ENCODE peak calls at places on chromosomes 11 and 22, in ten cellular contexts. One of them, this sample, is unnamed.

GRCh38 chr11:72812968-72813739 is 1.1 kb upstream of the ATG16L2 start:
- DNase-seq in posterior cingulate gyrus: peak
- DNase-seq in kidney tubule cell: peak
- DNase-seq in fibroblast of the aortic adventitia: peak
- DNase-seq in PC-9: peak
- DNase-seq in glomerular endothelial cell: no peak
- DNase-seq in activated CD8-positive, alpha-beta memory T cell treated with anti-CD3 and anti-CD28 coated beads for 48 hours: peak
- DNase-seq in LoVo: peak
- DNase-seq in activated gamma-delta T cell treated with anti-CD3 and anti-CD28 coated beads, Interleukin-2, amount 50 U/mL, for 16 hours: peak
- DNase-seq in activated CD4-positive, alpha-beta T cell treated with anti-CD3 and anti-CD28 coated beads for 24 hours: peak
- DNase-seq in this sample: peak

GRCh38 chr11:66861051-66861773 is 4.3 kb downstream of the LRFN4 start:
- DNase-seq in kidney tubule cell: no peak
- DNase-seq in LoVo: no peak
- DNase-seq in fibroblast of the aortic adventitia: no peak
- DNase-seq in posterior cingulate gyrus: no peak
- DNase-seq in glomerular endothelial cell: no peak
- DNase-seq in activated gamma-delta T cell treated with anti-CD3 and anti-CD28 coated beads, Interleukin-2, amount 50 U/mL, for 16 hours: no peak
- DNase-seq in activated CD8-positive, alpha-beta memory T cell treated with anti-CD3 and anti-CD28 coated beads for 48 hours: no peak
- DNase-seq in PC-9: no peak
- DNase-seq in activated CD4-positive, alpha-beta T cell treated with anti-CD3 and anti-CD28 coated beads for 24 hours: no peak
- DNase-seq in this sample: no peak

GRCh38 chr22:42397332-42398246 is 34.6 kb downstream of the NFAM1 start:
- DNase-seq in posterior cingulate gyrus: no peak
- DNase-seq in glomerular endothelial cell: peak
- DNase-seq in kidney tubule cell: no peak
- DNase-seq in PC-9: no peak
- DNase-seq in activated CD4-positive, alpha-beta T cell treated with anti-CD3 and anti-CD28 coated beads for 24 hours: no peak
- DNase-seq in fibroblast of the aortic adventitia: no peak
- DNase-seq in LoVo: no peak
- DNase-seq in activated gamma-delta T cell treated with anti-CD3 and anti-CD28 coated beads, Interleukin-2, amount 50 U/mL, for 16 hours: no peak
- DNase-seq in activated CD8-positive, alpha-beta memory T cell treated with anti-CD3 and anti-CD28 coated beads for 48 hours: no peak
- DNase-seq in this sample: no peak

GRCh38 chr11:60972182-60973030 is 926 bp downstream of the CD6 start:
- DNase-seq in activated CD8-positive, alpha-beta memory T cell treated with anti-CD3 and anti-CD28 coated beads for 48 hours: no peak
- DNase-seq in glomerular endothelial cell: no peak
- DNase-seq in fibroblast of the aortic adventitia: no peak
- DNase-seq in LoVo: no peak
- DNase-seq in kidney tubule cell: no peak
- DNase-seq in activated CD4-positive, alpha-beta T cell treated with anti-CD3 and anti-CD28 coated beads for 24 hours: no peak
- DNase-seq in PC-9: no peak
- DNase-seq in posterior cingulate gyrus: no peak
- DNase-seq in activated gamma-delta T cell treated with anti-CD3 and anti-CD28 coated beads, Interleukin-2, amount 50 U/mL, for 16 hours: no peak
- DNase-seq in this sample: no peak

GRCh38 chr11:19935507-19935906 is 222.9 kb downstream of the NAV2 start:
- DNase-seq in activated gamma-delta T cell treated with anti-CD3 and anti-CD28 coated beads, Interleukin-2, amount 50 U/mL, for 16 hours: no peak
- DNase-seq in glomerular endothelial cell: no peak
- DNase-seq in kidney tubule cell: peak
- DNase-seq in PC-9: peak
- DNase-seq in activated CD8-positive, alpha-beta memory T cell treated with anti-CD3 and anti-CD28 coated beads for 48 hours: no peak
- DNase-seq in posterior cingulate gyrus: no peak
- DNase-seq in LoVo: peak
- DNase-seq in activated CD4-positive, alpha-beta T cell treated with anti-CD3 and anti-CD28 coated beads for 24 hours: no peak
- DNase-seq in fibroblast of the aortic adventitia: peak
- DNase-seq in this sample: peak

GRCh38 chr11:75813126-75813525 is 1.9 kb upstream of the UVRAG start:
- DNase-seq in PC-9: no peak
- DNase-seq in activated gamma-delta T cell treated with anti-CD3 and anti-CD28 coated beads, Interleukin-2, amount 50 U/mL, for 16 hours: no peak
- DNase-seq in posterior cingulate gyrus: no peak
- DNase-seq in glomerular endothelial cell: no peak
- DNase-seq in LoVo: no peak
- DNase-seq in activated CD4-positive, alpha-beta T cell treated with anti-CD3 and anti-CD28 coated beads for 24 hours: no peak
- DNase-seq in kidney tubule cell: peak
- DNase-seq in activated CD8-positive, alpha-beta memory T cell treated with anti-CD3 and anti-CD28 coated beads for 48 hours: no peak
- DNase-seq in fibroblast of the aortic adventitia: no peak
- DNase-seq in this sample: no peak

GRCh38 chr11:12684354-12684753 is 10.1 kb downstream of the TEAD1 start:
- DNase-seq in activated CD4-positive, alpha-beta T cell treated with anti-CD3 and anti-CD28 coated beads for 24 hours: no peak
- DNase-seq in LoVo: no peak
- DNase-seq in activated gamma-delta T cell treated with anti-CD3 and anti-CD28 coated beads, Interleukin-2, amount 50 U/mL, for 16 hours: no peak
- DNase-seq in PC-9: no peak
- DNase-seq in glomerular endothelial cell: no peak
- DNase-seq in posterior cingulate gyrus: no peak
- DNase-seq in activated CD8-positive, alpha-beta memory T cell treated with anti-CD3 and anti-CD28 coated beads for 48 hours: no peak
- DNase-seq in fibroblast of the aortic adventitia: no peak
- DNase-seq in kidney tubule cell: no peak
- DNase-seq in this sample: no peak

GRCh38 chr22:25448435-25449051 is 115.9 kb upstream of the GRK3 start:
- DNase-seq in activated gamma-delta T cell treated with anti-CD3 and anti-CD28 coated beads, Interleukin-2, amount 50 U/mL, for 16 hours: no peak
- DNase-seq in PC-9: no peak
- DNase-seq in LoVo: no peak
- DNase-seq in fibroblast of the aortic adventitia: peak
- DNase-seq in posterior cingulate gyrus: no peak
- DNase-seq in glomerular endothelial cell: no peak
- DNase-seq in activated CD8-positive, alpha-beta memory T cell treated with anti-CD3 and anti-CD28 coated beads for 48 hours: no peak
- DNase-seq in kidney tubule cell: no peak
- DNase-seq in activated CD4-positive, alpha-beta T cell treated with anti-CD3 and anti-CD28 coated beads for 24 hours: no peak
- DNase-seq in this sample: peak

GRCh38 chr11:36672815-36673450 is 74.9 kb upstream of the RAG2 start:
- DNase-seq in LoVo: peak
- DNase-seq in PC-9: no peak
- DNase-seq in glomerular endothelial cell: no peak
- DNase-seq in activated gamma-delta T cell treated with anti-CD3 and anti-CD28 coated beads, Interleukin-2, amount 50 U/mL, for 16 hours: no peak
- DNase-seq in activated CD8-positive, alpha-beta memory T cell treated with anti-CD3 and anti-CD28 coated beads for 48 hours: no peak
- DNase-seq in kidney tubule cell: peak
- DNase-seq in fibroblast of the aortic adventitia: peak
- DNase-seq in activated CD4-positive, alpha-beta T cell treated with anti-CD3 and anti-CD28 coated beads for 24 hours: no peak
- DNase-seq in posterior cingulate gyrus: no peak
- DNase-seq in this sample: peak

GRCh38 chr22:24728790-24729637 is 45.5 kb downstream of the PIWIL3 start:
- DNase-seq in kidney tubule cell: no peak
- DNase-seq in glomerular endothelial cell: no peak
- DNase-seq in PC-9: no peak
- DNase-seq in fibroblast of the aortic adventitia: peak
- DNase-seq in LoVo: no peak
- DNase-seq in posterior cingulate gyrus: peak
- DNase-seq in activated gamma-delta T cell treated with anti-CD3 and anti-CD28 coated beads, Interleukin-2, amount 50 U/mL, for 16 hours: no peak
- DNase-seq in activated CD8-positive, alpha-beta memory T cell treated with anti-CD3 and anti-CD28 coated beads for 48 hours: no peak
- DNase-seq in activated CD4-positive, alpha-beta T cell treated with anti-CD3 and anti-CD28 coated beads for 24 hours: no peak
- DNase-seq in this sample: peak

GRCh38 chr22:47044722-47045545 is 282.5 kb downstream of the TBC1D22A start:
- DNase-seq in kidney tubule cell: peak
- DNase-seq in PC-9: no peak
- DNase-seq in activated CD8-positive, alpha-beta memory T cell treated with anti-CD3 and anti-CD28 coated beads for 48 hours: no peak
- DNase-seq in activated CD4-positive, alpha-beta T cell treated with anti-CD3 and anti-CD28 coated beads for 24 hours: no peak
- DNase-seq in posterior cingulate gyrus: no peak
- DNase-seq in glomerular endothelial cell: no peak
- DNase-seq in activated gamma-delta T cell treated with anti-CD3 and anti-CD28 coated beads, Interleukin-2, amount 50 U/mL, for 16 hours: no peak
- DNase-seq in fibroblast of the aortic adventitia: no peak
- DNase-seq in LoVo: no peak
- DNase-seq in this sample: no peak

GRCh38 chr11:104522650-104523049 is 358.7 kb upstream of the PDGFD start:
- DNase-seq in activated CD8-positive, alpha-beta memory T cell treated with anti-CD3 and anti-CD28 coated beads for 48 hours: no peak
- DNase-seq in fibroblast of the aortic adventitia: peak
- DNase-seq in LoVo: no peak
- DNase-seq in activated gamma-delta T cell treated with anti-CD3 and anti-CD28 coated beads, Interleukin-2, amount 50 U/mL, for 16 hours: no peak
- DNase-seq in posterior cingulate gyrus: no peak
- DNase-seq in activated CD4-positive, alpha-beta T cell treated with anti-CD3 and anti-CD28 coated beads for 24 hours: no peak
- DNase-seq in glomerular endothelial cell: no peak
- DNase-seq in PC-9: no peak
- DNase-seq in kidney tubule cell: no peak
- DNase-seq in this sample: peak

GRCh38 chr11:119100960-119101349 is 698 bp downstream of the DPAGT1 start:
- DNase-seq in activated gamma-delta T cell treated with anti-CD3 and anti-CD28 coated beads, Interleukin-2, amount 50 U/mL, for 16 hours: no peak
- DNase-seq in activated CD8-positive, alpha-beta memory T cell treated with anti-CD3 and anti-CD28 coated beads for 48 hours: no peak
- DNase-seq in PC-9: no peak
- DNase-seq in kidney tubule cell: no peak
- DNase-seq in activated CD4-positive, alpha-beta T cell treated with anti-CD3 and anti-CD28 coated beads for 24 hours: no peak
- DNase-seq in fibroblast of the aortic adventitia: no peak
- DNase-seq in posterior cingulate gyrus: no peak
- DNase-seq in LoVo: no peak
- DNase-seq in glomerular endothelial cell: no peak
- DNase-seq in this sample: no peak

GRCh38 chr11:46309669-46310288 is 32.3 kb downstream of the CREB3L1 start:
- DNase-seq in activated CD8-positive, alpha-beta memory T cell treated with anti-CD3 and anti-CD28 coated beads for 48 hours: no peak
- DNase-seq in fibroblast of the aortic adventitia: no peak
- DNase-seq in activated gamma-delta T cell treated with anti-CD3 and anti-CD28 coated beads, Interleukin-2, amount 50 U/mL, for 16 hours: no peak
- DNase-seq in kidney tubule cell: peak
- DNase-seq in posterior cingulate gyrus: no peak
- DNase-seq in activated CD4-positive, alpha-beta T cell treated with anti-CD3 and anti-CD28 coated beads for 24 hours: no peak
- DNase-seq in glomerular endothelial cell: no peak
- DNase-seq in LoVo: peak
- DNase-seq in PC-9: peak
- DNase-seq in this sample: no peak

GRCh38 chr22:48698618-48699017 is 1129.1 kb downstream of the BRD1 start:
- DNase-seq in kidney tubule cell: no peak
- DNase-seq in activated CD4-positive, alpha-beta T cell treated with anti-CD3 and anti-CD28 coated beads for 24 hours: no peak
- DNase-seq in posterior cingulate gyrus: no peak
- DNase-seq in glomerular endothelial cell: no peak
- DNase-seq in activated gamma-delta T cell treated with anti-CD3 and anti-CD28 coated beads, Interleukin-2, amount 50 U/mL, for 16 hours: no peak
- DNase-seq in fibroblast of the aortic adventitia: no peak
- DNase-seq in PC-9: no peak
- DNase-seq in LoVo: no peak
- DNase-seq in activated CD8-positive, alpha-beta memory T cell treated with anti-CD3 and anti-CD28 coated beads for 48 hours: no peak
- DNase-seq in this sample: no peak

GRCh38 chr11:95358516-95359322 is 127.7 kb upstream of the SESN3 start:
- DNase-seq in LoVo: no peak
- DNase-seq in glomerular endothelial cell: no peak
- DNase-seq in activated CD8-positive, alpha-beta memory T cell treated with anti-CD3 and anti-CD28 coated beads for 48 hours: no peak
- DNase-seq in posterior cingulate gyrus: no peak
- DNase-seq in PC-9: no peak
- DNase-seq in fibroblast of the aortic adventitia: no peak
- DNase-seq in activated gamma-delta T cell treated with anti-CD3 and anti-CD28 coated beads, Interleukin-2, amount 50 U/mL, for 16 hours: no peak
- DNase-seq in kidney tubule cell: peak
- DNase-seq in activated CD4-positive, alpha-beta T cell treated with anti-CD3 and anti-CD28 coated beads for 24 hours: no peak
- DNase-seq in this sample: no peak

GRCh38 chr11:2662430-2663299 is 37.1 kb downstream of the KCNQ1OT1 start:
- DNase-seq in activated CD4-positive, alpha-beta T cell treated with anti-CD3 and anti-CD28 coated beads for 24 hours: no peak
- DNase-seq in PC-9: no peak
- DNase-seq in activated gamma-delta T cell treated with anti-CD3 and anti-CD28 coated beads, Interleukin-2, amount 50 U/mL, for 16 hours: no peak
- DNase-seq in glomerular endothelial cell: no peak
- DNase-seq in posterior cingulate gyrus: no peak
- DNase-seq in kidney tubule cell: no peak
- DNase-seq in fibroblast of the aortic adventitia: no peak
- DNase-seq in activated CD8-positive, alpha-beta memory T cell treated with anti-CD3 and anti-CD28 coated beads for 48 hours: no peak
- DNase-seq in LoVo: no peak
- DNase-seq in this sample: no peak

GRCh38 chr22:40482391-40482790 is 112.0 kb downstream of the SGSM3 start:
- DNase-seq in PC-9: peak
- DNase-seq in kidney tubule cell: no peak
- DNase-seq in LoVo: peak
- DNase-seq in activated CD4-positive, alpha-beta T cell treated with anti-CD3 and anti-CD28 coated beads for 24 hours: no peak
- DNase-seq in activated CD8-positive, alpha-beta memory T cell treated with anti-CD3 and anti-CD28 coated beads for 48 hours: no peak
- DNase-seq in posterior cingulate gyrus: no peak
- DNase-seq in activated gamma-delta T cell treated with anti-CD3 and anti-CD28 coated beads, Interleukin-2, amount 50 U/mL, for 16 hours: no peak
- DNase-seq in fibroblast of the aortic adventitia: no peak
- DNase-seq in glomerular endothelial cell: no peak
- DNase-seq in this sample: no peak

GRCh38 chr22:40040927-40041326 is 46.2 kb downstream of the FAM83F start:
- DNase-seq in activated gamma-delta T cell treated with anti-CD3 and anti-CD28 coated beads, Interleukin-2, amount 50 U/mL, for 16 hours: no peak
- DNase-seq in LoVo: peak
- DNase-seq in PC-9: peak
- DNase-seq in kidney tubule cell: peak
- DNase-seq in fibroblast of the aortic adventitia: peak
- DNase-seq in posterior cingulate gyrus: no peak
- DNase-seq in activated CD4-positive, alpha-beta T cell treated with anti-CD3 and anti-CD28 coated beads for 24 hours: no peak
- DNase-seq in glomerular endothelial cell: peak
- DNase-seq in activated CD8-positive, alpha-beta memory T cell treated with anti-CD3 and anti-CD28 coated beads for 48 hours: no peak
- DNase-seq in this sample: peak

GRCh38 chr22:50696799-50697561 is 24.4 kb downstream of the SHANK3 start:
- DNase-seq in fibroblast of the aortic adventitia: no peak
- DNase-seq in kidney tubule cell: peak
- DNase-seq in activated gamma-delta T cell treated with anti-CD3 and anti-CD28 coated beads, Interleukin-2, amount 50 U/mL, for 16 hours: no peak
- DNase-seq in activated CD4-positive, alpha-beta T cell treated with anti-CD3 and anti-CD28 coated beads for 24 hours: no peak
- DNase-seq in glomerular endothelial cell: no peak
- DNase-seq in PC-9: peak
- DNase-seq in posterior cingulate gyrus: peak
- DNase-seq in activated CD8-positive, alpha-beta memory T cell treated with anti-CD3 and anti-CD28 coated beads for 48 hours: no peak
- DNase-seq in LoVo: peak
- DNase-seq in this sample: no peak

GRCh38 chr11:70594031-70594430 is 195.7 kb downstream of the CTTN start:
- DNase-seq in activated CD4-positive, alpha-beta T cell treated with anti-CD3 and anti-CD28 coated beads for 24 hours: no peak
- DNase-seq in activated CD8-positive, alpha-beta memory T cell treated with anti-CD3 and anti-CD28 coated beads for 48 hours: no peak
- DNase-seq in activated gamma-delta T cell treated with anti-CD3 and anti-CD28 coated beads, Interleukin-2, amount 50 U/mL, for 16 hours: no peak
- DNase-seq in LoVo: no peak
- DNase-seq in PC-9: no peak
- DNase-seq in posterior cingulate gyrus: no peak
- DNase-seq in fibroblast of the aortic adventitia: no peak
- DNase-seq in kidney tubule cell: no peak
- DNase-seq in glomerular endothelial cell: no peak
- DNase-seq in this sample: no peak